ENCODE peak calls at places on chromosome 18, in five cellular contexts. U, R, C, X and T are unnamed samples.

GRCh38 chr18:25950321-25950720 is 140.1 kb downstream of the SS18 start:
- DNase-seq in U (no peak), R (no peak), C (no peak), X (no peak), T (no peak)

GRCh38 chr18:52694804-52695203 is 354.8 kb downstream of the DCC start:
- DNase-seq in U (no peak), R (no peak), C (no peak), X (no peak), T (no peak)

GRCh38 chr18:79552140-79552631 is 127.4 kb upstream of the CTDP1 start:
- DNase-seq in U (no peak), R (no peak), C (no peak), X (no peak), T (no peak)

GRCh38 chr18:42977982-42978595 is 137.4 kb downstream of the RIT2 start:
- DNase-seq in U (no peak), R (no peak), C (no peak), X (no peak), T (no peak)

GRCh38 chr18:79513381-79514081 is 117.8 kb downstream of the NFATC1 start:
- DNase-seq in U (no peak), R (no peak), C (no peak), X (no peak), T (no peak)

GRCh38 chr18:3457261-3457724 is 7.3 kb downstream of the TGIF1 start:
- DNase-seq in U (no peak), R (no peak), C (no peak), X (no peak), T (no peak)

GRCh38 chr18:79902640-79903039 is 48.8 kb downstream of the SLC66A2 start:
- DNase-seq in U (no peak), R (no peak), C (no peak), X (no peak), T (no peak)

GRCh38 chr18:74689251-74689650 is 91.6 kb downstream of the ZNF407 start:
- DNase-seq in U (no peak), R (no peak), C (no peak), X (no peak), T (no peak)

GRCh38 chr18:51029378-51029693 is 677 bp upstream of the SMAD4 start:
- DNase-seq in U (no peak), R (no peak), C (no peak), X (no peak), T (no peak)

DNA sequence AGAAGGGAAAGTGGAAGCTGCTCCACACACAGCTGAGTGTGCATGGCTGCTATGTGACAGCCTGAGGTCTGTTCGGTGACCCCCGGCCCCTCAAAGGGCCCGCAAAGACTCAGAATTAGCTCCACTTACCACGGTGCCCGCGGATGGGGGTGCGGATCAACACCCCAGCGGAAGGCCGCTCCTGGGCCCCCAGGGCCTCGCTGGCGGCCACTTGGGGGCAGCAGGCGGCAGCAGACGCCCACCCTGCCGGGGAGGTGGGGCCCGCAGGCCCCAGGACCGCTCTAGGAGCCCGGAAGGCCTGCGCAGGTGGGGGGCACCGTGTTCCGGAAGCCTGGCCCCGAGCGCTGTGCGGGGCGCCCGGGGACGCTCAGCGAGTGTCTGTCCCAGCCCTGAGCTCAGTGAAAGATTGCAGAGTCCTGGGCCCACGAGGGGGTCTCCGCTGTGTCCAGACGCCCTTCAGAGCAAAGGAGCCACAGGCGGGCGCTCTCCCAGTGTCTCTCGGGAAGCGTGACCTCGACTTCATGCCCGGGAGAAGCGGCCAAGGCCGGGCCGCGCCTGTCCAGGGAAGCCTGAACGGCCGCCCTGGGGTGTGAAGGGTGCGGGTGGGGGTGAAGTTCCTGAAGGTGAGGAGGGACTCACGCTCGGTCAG is 118.6 kb downstream of the VAPA start:
- DNase-seq in U (no peak), R (no peak), C (no peak), X (no peak), T (no peak)
- H3K4me3 ChIP-seq in U (no peak), R (no peak), C (no peak), X (no peak), T (no peak)

GRCh38 chr18:5527603-5528002 is 16.2 kb downstream of the EPB41L3 start:
- DNase-seq in U (no peak), R (peak), C (no peak), X (no peak), T (no peak)
- H3K4me3 ChIP-seq in U (no peak), R (no peak), C (no peak), X (no peak), T (no peak)

GRCh38 chr18:76266226-76266991 is 228.6 kb downstream of the ZNF516 start:
- DNase-seq in U (no peak), R (no peak), C (no peak), X (no peak), T (no peak)
- H3K4me3 ChIP-seq in U (no peak), R (no peak), C (no peak), X (no peak), T (no peak)

DNA sequence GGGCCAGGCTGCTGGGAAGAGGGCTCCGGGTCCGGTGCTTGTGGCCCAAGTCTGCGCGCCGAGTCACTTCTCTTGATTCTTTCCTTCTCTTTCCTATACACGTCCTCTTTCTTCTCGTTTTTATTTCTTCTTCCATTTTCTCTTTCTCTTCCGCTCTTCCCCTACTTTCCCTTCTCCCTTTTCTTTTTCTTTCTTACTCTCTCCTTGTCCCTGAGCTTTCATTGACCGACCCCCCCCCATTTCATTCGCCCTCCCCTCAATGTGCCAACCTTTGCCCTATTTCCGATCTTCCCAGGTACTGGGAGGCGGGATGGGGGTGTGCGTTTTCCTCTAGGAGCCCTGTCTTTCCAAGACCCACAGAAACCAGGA is 1.8 kb downstream of the ONECUT2 start:
- DNase-seq in U (no peak), R (no peak), C (no peak), X (no peak), T (no peak)
- H3K4me3 ChIP-seq in U (no peak), R (peak), C (no peak), X (no peak), T (no peak)

DNA sequence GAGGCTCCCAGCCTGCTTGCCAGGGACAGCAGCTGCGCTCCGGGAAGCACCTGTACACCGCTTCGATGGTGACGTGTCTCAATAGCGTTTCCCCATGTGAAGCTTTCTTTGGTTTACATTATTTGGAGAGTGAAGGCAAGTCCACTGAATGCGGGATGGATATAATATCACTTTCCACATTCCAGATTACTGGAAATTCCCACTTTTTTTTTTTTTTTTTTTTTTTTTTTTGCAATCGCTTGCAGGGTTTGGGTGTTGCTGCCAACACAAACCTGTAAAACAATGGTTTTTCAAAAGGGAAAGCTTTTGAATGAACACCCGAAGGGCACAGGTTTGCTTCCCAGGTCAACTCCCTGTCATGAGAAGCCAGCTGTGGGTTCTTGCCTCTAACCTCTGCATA is 158.8 kb downstream of the ZNF516 start:
- DNase-seq in U (no peak), R (no peak), C (no peak), X (no peak), T (no peak)
- H3K4me3 ChIP-seq in U (no peak), R (no peak), C (no peak), X (no peak), T (no peak)

DNA sequence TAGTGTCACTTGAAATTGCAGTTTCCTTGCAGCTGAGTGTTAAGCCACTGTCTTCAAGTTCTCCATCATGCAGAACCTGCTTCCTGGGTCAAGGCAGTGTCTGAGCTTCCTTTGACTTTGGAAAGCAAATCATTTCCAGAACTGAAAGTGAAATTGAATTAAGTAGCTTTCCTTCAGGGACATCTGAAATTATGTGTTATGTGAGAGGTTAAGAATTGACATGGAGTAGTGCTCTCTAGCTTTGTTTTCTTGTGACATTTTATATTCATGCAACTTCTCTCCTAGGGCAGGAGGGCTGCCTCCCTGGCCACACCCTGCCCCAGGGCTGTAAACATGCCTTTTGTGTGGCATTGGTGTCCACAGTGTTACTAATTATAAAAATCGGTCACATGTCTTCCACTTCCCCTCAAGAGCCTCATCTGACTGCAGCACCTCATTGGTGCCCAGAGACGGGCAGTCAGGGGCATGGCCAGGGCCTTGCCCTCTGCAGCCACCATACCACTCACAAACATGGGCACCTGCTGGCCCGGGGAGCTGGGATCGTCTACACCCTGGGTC is 14.4 kb downstream of the RAB12 start:
- DNase-seq in U (no peak), R (no peak), C (no peak), X (peak), T (no peak)
- H3K4me3 ChIP-seq in U (peak), R (no peak), C (no peak), X (peak), T (no peak)

GRCh38 chr18:49055787-49056186 is 105.0 kb upstream of the SMAD7 start:
- DNase-seq in U (peak), R (peak), C (peak), X (peak), T (no peak)
- H3K4me3 ChIP-seq in U (no peak), R (no peak), C (no peak), X (no peak), T (no peak)

GRCh38 chr18:14965553-14965952 is 217.6 kb downstream of the ANKRD30B start:
- DNase-seq in U (no peak), R (no peak), C (no peak), X (no peak), T (no peak)

GRCh38 chr18:14971461-14972185 is 223.7 kb downstream of the ANKRD30B start:
- DNase-seq in U (no peak), R (no peak), C (peak), X (no peak), T (no peak)

GRCh38 chr18:14970027-14970426 is 222.1 kb downstream of the ANKRD30B start:
- DNase-seq in U (no peak), R (no peak), C (peak), X (no peak), T (no peak)

GRCh38 chr18:14974088-14974487 is 226.1 kb downstream of the ANKRD30B start:
- DNase-seq in U (no peak), R (no peak), C (no peak), X (no peak), T (no peak)

GRCh38 chr18:14969507-14969906 is 221.5 kb downstream of the ANKRD30B start:
- DNase-seq in U (no peak), R (no peak), C (no peak), X (no peak), T (no peak)
- H3K4me3 ChIP-seq in U (no peak), R (no peak), C (no peak), X (no peak), T (no peak)